ENCODE peak calls at places on chromosomes 3 and 15, in five cellular contexts. L, B, U, Y and I are unnamed samples.

GRCh38 chr15:25535866-25536265 is 97.0 kb upstream of the UBE3A start:
- DNase-seq in L (no peak), B (no peak), U (no peak), Y (no peak), I (no peak)

GRCh38 chr15:85367741-85368140 is 12.7 kb upstream of the AKAP13 start:
- DNase-seq in L (no peak), B (no peak), U (no peak), Y (no peak), I (no peak)

GRCh38 chr15:73677146-73677607 is 7.0 kb upstream of the CD276 start:
- DNase-seq in L (peak; percentile 73), B (peak; percentile 81), U (peak; percentile 65), Y (peak; percentile 73), I (no peak)

GRCh38 chr3:13494463-13495350 is 14.6 kb downstream of the HDAC11 start:
- DNase-seq in L (no peak), B (no peak), U (peak; percentile 17), Y (peak; percentile 60), I (no peak)

GRCh38 chr3:24832878-24833277 is 338.2 kb upstream of the THRB start:
- DNase-seq in L (no peak), B (no peak), U (no peak), Y (no peak), I (no peak)

GRCh38 chr3:126494204-126494603 is 18.5 kb upstream of the ZXDC start:
- DNase-seq in L (peak; percentile 85), B (no peak), U (no peak), Y (no peak), I (no peak)

GRCh38 chr3:142288032-142288638 is 62.8 kb upstream of the GK5 start:
- DNase-seq in L (no peak), B (no peak), U (no peak), Y (peak; percentile 17), I (no peak)

GRCh38 chr3:129238945-129239705 is 10.3 kb upstream of the COPG1 start:
- DNase-seq in L (no peak), B (no peak), U (no peak), Y (no peak), I (peak; percentile 67)

GRCh38 chr3:13165576-13165975 is 92.3 kb upstream of the IQSEC1 start:
- DNase-seq in L (no peak), B (no peak), U (no peak), Y (no peak), I (no peak)

GRCh38 chr3:133964547-133964946 is 65.2 kb downstream of the SLCO2A1 start:
- DNase-seq in L (no peak), B (peak; percentile 32), U (no peak), Y (no peak), I (no peak)

GRCh38 chr3:83011471-83011870 is 1250.0 kb upstream of the GBE1 start:
- DNase-seq in L (no peak), B (peak; percentile 84), U (no peak), Y (no peak), I (no peak)

GRCh38 chr3:83715307-83715706 is 1243.5 kb upstream of the CADM2 start:
- DNase-seq in L (peak; percentile 10), B (no peak), U (no peak), Y (no peak), I (no peak)

GRCh38 chr15:62566248-62566647 is 401.2 kb upstream of the C2CD4B start:
- DNase-seq in L (no peak), B (peak; percentile 35), U (no peak), Y (peak; percentile 13), I (no peak)
- H3K27ac ChIP-seq in L (no peak overlapping the region), B (peak overlapping the region; percentile 7), U (no peak overlapping the region), Y (no peak overlapping the region), I (no peak overlapping the region)

GRCh38 chr15:92608866-92609700 is 46.5 kb downstream of the FAM174B start:
- DNase-seq in L (no peak), B (no peak), U (no peak), Y (no peak), I (no peak)

GRCh38 chr15:92612891-92613290 is 42.7 kb downstream of the FAM174B start:
- DNase-seq in L (no peak), B (no peak), U (no peak), Y (no peak), I (no peak)

GRCh38 chr15:92611995-92612745 is 43.4 kb downstream of the FAM174B start:
- DNase-seq in L (no peak), B (no peak), U (no peak), Y (no peak), I (no peak)

GRCh38 chr15:92610101-92610520 is 45.5 kb downstream of the FAM174B start:
- DNase-seq in L (no peak), B (no peak), U (no peak), Y (peak; percentile 23), I (no peak)

DNA sequence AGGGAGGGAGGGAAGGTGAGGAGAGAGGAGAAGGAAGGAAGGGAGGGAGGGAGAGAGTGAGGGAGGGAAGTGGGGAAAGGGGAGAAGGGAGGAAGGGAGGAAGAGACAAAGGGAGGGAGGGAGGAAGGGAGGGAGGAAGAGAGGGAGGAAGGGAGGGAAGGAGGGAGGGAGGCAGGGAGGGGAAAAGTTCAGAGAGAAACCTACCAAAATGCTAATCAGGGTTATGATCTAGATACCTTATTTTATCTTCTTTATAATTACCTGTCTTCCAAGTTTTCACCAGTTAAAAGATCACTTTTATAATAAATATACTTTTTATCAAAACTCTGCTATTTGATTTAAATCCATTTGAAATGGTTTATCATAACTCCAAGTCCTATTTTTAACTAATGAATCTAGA is 44.4 kb downstream of the FAM174B start:
- DNase-seq in L (no peak), B (no peak), U (no peak), Y (no peak), I (no peak)
- H3K27me3 ChIP-seq in L (no peaks in the 10 kb centered on the region), B (no peaks in the 10 kb centered on the region), U (no peaks in the 10 kb centered on the region), Y (no peaks in the 10 kb centered on the region), I (no peaks in the 10 kb centered on the region)

GRCh38 chr3:48402907-48403306 is 27.0 kb downstream of the PLXNB1 start:
- DNase-seq in L (no peak), B (no peak), U (no peak), Y (no peak), I (peak; percentile 49)

GRCh38 chr3:48404440-48405342 is 25.2 kb downstream of the PLXNB1 start:
- DNase-seq in L (peak; percentile 4), B (no peak), U (no peak), Y (no peak), I (peak; percentile 57)

GRCh38 chr3:48402281-48402732 is 27.6 kb downstream of the PLXNB1 start:
- DNase-seq in L (peak; percentile 91), B (peak; percentile 77), U (peak; percentile 83), Y (no peak), I (peak; percentile 96)

GRCh38 chr3:48405343-48405881 is 24.5 kb downstream of the PLXNB1 start:
- DNase-seq in L (no peak), B (no peak), U (peak; percentile 21), Y (no peak), I (peak; percentile 58)

DNA sequence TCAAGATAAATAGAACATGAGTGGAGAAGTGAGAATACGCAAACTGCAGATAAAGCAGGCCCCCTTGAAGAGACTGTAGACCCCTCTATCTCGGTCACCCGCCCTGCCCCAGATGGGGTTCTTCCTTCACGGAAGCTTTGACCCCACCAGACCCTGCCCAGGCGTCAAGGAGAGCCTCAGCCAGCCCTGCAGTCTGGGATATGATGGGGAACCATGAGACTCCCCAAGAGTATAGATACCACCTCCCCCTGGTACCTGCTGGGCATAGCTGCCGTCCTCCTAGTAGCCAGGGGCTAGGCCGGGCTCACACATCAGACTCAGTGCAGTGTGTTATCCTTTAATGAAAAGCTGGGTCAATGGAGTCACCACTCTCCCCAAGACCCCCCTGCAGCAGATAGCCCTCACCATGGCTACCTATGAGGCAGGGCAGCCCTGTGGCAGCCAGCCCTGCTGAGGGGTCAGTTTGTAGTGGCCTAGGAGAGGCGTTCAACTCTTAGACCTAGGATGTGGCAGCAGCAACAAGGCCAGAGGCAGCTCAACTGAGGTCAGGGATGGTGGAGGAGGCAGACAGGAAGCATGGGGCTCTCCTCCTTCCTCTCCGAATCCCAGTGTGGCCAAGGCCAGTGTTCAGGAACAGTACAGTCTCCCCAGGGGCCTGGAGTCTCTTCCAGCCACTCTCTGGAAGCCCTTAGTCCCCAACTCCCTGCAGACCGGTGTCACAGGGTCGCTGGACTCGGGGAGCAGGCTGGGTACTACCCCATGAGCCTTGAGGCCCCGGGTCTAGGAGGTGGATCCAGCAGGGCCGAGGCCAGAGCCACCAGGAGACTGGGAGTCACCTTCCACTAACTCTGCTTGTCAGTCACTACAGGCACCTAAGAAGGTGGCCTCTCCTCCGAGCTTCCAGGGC is 26.1 kb downstream of the PLXNB1 start:
- DNase-seq in L (peak; percentile 6), B (no peak), U (no peak), Y (no peak), I (peak; percentile 57)
- H3K27ac ChIP-seq in L (peak overlapping the region; percentile 81), B (no peak overlapping the region), U (peak overlapping the region; percentile 49), Y (no peak overlapping the region), I (peak overlapping the region; percentile 76)

GRCh38 chr3:89113887-89114840 is 6.7 kb downstream of the EPHA3 start:
- DNase-seq in L (peak; percentile 31), B (peak; percentile 69), U (peak; percentile 62), Y (peak; percentile 87), I (peak; percentile 66)

GRCh38 chr3:89116486-89116885 is 9.1 kb downstream of the EPHA3 start:
- DNase-seq in L (no peak), B (no peak), U (no peak), Y (no peak), I (no peak)

GRCh38 chr3:89113344-89113743 is 5.9 kb downstream of the EPHA3 start:
- DNase-seq in L (no peak), B (no peak), U (no peak), Y (no peak), I (no peak)

DNA sequence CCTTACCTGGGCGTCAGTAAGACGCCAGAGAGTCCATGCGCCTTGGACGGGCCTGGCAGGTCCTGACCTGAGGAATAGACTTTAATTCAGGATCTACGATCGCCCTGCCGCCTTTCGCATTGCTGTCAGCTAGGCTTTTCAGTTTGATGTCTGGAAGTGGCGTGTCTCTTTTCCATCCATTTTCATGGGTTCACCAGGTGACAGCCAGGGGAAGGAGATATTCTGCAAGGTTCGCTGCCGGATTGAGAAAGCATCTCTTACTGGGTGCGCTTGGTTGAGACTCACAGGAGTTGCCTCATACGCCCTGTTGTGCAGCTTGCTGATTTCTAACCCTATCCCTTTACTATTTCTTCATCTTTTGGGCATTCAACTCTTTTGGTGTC is 7.4 kb downstream of the EPHA3 start:
- DNase-seq in L (no peak), B (no peak), U (no peak), Y (no peak), I (no peak)
- H3K27me3 ChIP-seq in L (peaks cover 11% of the 10 kb centered on the region), B (peaks cover 43% of the 10 kb centered on the region), U (no peaks in the 10 kb centered on the region), Y (peaks cover 7% of the 10 kb centered on the region), I (no peaks in the 10 kb centered on the region)

GRCh38 chr3:14812196-14812785 is 6.5 kb upstream of the FGD5 start:
- DNase-seq in L (no peak), B (no peak), U (no peak), Y (no peak), I (no peak)
- H3K27ac ChIP-seq in L (peak overlapping the region; percentile 27), B (no peak overlapping the region), U (no peak overlapping the region), Y (no peak overlapping the region), I (peak overlapping the region; percentile 79)